ENCODE peak calls at places on chromosomes 11 and 22, in seven cellular contexts. One of them, this sample, is unnamed.

GRCh38 chr11:19595840-19596751 is 116.5 kb upstream of the NAV2 start:
- DNase-seq in OCI-LY7: no peak
- DNase-seq in CD4-positive, alpha-beta memory T cell: no peak
- DNase-seq in fibroblast of lung: peak; percentile 85
- DNase-seq in mucosa of descending colon: no peak
- DNase-seq in tibial nerve: no peak
- DNase-seq in cardiac muscle cell: peak; percentile 76
- DNase-seq in this sample: peak; percentile 25

GRCh38 chr11:75760710-75761493 is 7.7 kb upstream of the DGAT2 start:
- DNase-seq in fibroblast of lung: peak; percentile 59
- DNase-seq in mucosa of descending colon: no peak
- DNase-seq in CD4-positive, alpha-beta memory T cell: no peak
- DNase-seq in OCI-LY7: no peak
- DNase-seq in tibial nerve: no peak
- DNase-seq in cardiac muscle cell: peak; percentile 52
- DNase-seq in this sample: no peak

GRCh38 chr11:61691378-61692156 is 11.4 kb downstream of the DAGLA start:
- DNase-seq in cardiac muscle cell: no peak
- DNase-seq in fibroblast of lung: no peak
- DNase-seq in tibial nerve: no peak
- DNase-seq in OCI-LY7: no peak
- DNase-seq in CD4-positive, alpha-beta memory T cell: no peak
- DNase-seq in mucosa of descending colon: peak; percentile 61
- DNase-seq in this sample: no peak

GRCh38 chr11:119335655-119336543 is 1.6 kb downstream of the RNF26 start:
- DNase-seq in tibial nerve: no peak
- DNase-seq in cardiac muscle cell: no peak
- DNase-seq in mucosa of descending colon: no peak
- DNase-seq in OCI-LY7: no peak
- DNase-seq in fibroblast of lung: no peak
- DNase-seq in CD4-positive, alpha-beta memory T cell: no peak
- DNase-seq in this sample: no peak

GRCh38 chr11:111361874-111362273 is 17.2 kb downstream of the POU2AF1 start:
- DNase-seq in fibroblast of lung: no peak
- DNase-seq in CD4-positive, alpha-beta memory T cell: no peak
- DNase-seq in cardiac muscle cell: no peak
- DNase-seq in tibial nerve: no peak
- DNase-seq in mucosa of descending colon: peak; percentile 40
- DNase-seq in OCI-LY7: no peak
- DNase-seq in this sample: no peak

GRCh38 chr11:62614275-62614674 is 1.2 kb downstream of the ROM1 start:
- DNase-seq in CD4-positive, alpha-beta memory T cell: no peak
- DNase-seq in cardiac muscle cell: no peak
- DNase-seq in OCI-LY7: no peak
- DNase-seq in fibroblast of lung: no peak
- DNase-seq in mucosa of descending colon: no peak
- DNase-seq in tibial nerve: no peak
- DNase-seq in this sample: no peak

GRCh38 chr11:8787372-8787771 is 104.8 kb downstream of the RPL27A start:
- DNase-seq in CD4-positive, alpha-beta memory T cell: no peak
- DNase-seq in fibroblast of lung: peak; percentile 30
- DNase-seq in mucosa of descending colon: peak; percentile 60
- DNase-seq in tibial nerve: no peak
- DNase-seq in cardiac muscle cell: no peak
- DNase-seq in OCI-LY7: no peak
- DNase-seq in this sample: no peak

GRCh38 chr22:22754268-22754657 is 109.8 kb downstream of the GGTLC2 start:
- DNase-seq in mucosa of descending colon: no peak
- DNase-seq in fibroblast of lung: no peak
- DNase-seq in OCI-LY7: no peak
- DNase-seq in CD4-positive, alpha-beta memory T cell: no peak
- DNase-seq in tibial nerve: no peak
- DNase-seq in cardiac muscle cell: no peak
- DNase-seq in this sample: no peak

GRCh38 chr11:21806508-21806907 is 386.4 kb upstream of the ANO5 start:
- DNase-seq in cardiac muscle cell: no peak
- DNase-seq in fibroblast of lung: no peak
- DNase-seq in OCI-LY7: no peak
- DNase-seq in tibial nerve: no peak
- DNase-seq in mucosa of descending colon: no peak
- DNase-seq in CD4-positive, alpha-beta memory T cell: no peak
- DNase-seq in this sample: no peak

GRCh38 chr22:29479417-29480261 is at the start of gene NEFH:
- DNase-seq in OCI-LY7: no peak
- DNase-seq in CD4-positive, alpha-beta memory T cell: no peak
- DNase-seq in fibroblast of lung: no peak
- DNase-seq in cardiac muscle cell: no peak
- DNase-seq in tibial nerve: no peak
- DNase-seq in mucosa of descending colon: no peak
- DNase-seq in this sample: no peak

GRCh38 chr11:130050272-130050671 is 19.4 kb upstream of the APLP2 start:
- DNase-seq in mucosa of descending colon: no peak
- DNase-seq in CD4-positive, alpha-beta memory T cell: no peak
- DNase-seq in cardiac muscle cell: no peak
- DNase-seq in tibial nerve: no peak
- DNase-seq in fibroblast of lung: peak; percentile 25
- DNase-seq in OCI-LY7: no peak
- DNase-seq in this sample: no peak

GRCh38 chr11:33751878-33752277 is 15.7 kb upstream of the CD59 start:
- DNase-seq in tibial nerve: no peak
- DNase-seq in cardiac muscle cell: no peak
- DNase-seq in fibroblast of lung: no peak
- DNase-seq in CD4-positive, alpha-beta memory T cell: no peak
- DNase-seq in mucosa of descending colon: no peak
- DNase-seq in OCI-LY7: no peak
- DNase-seq in this sample: no peak

GRCh38 chr11:57248780-57249383 is 11.8 kb upstream of the APLNR start:
- DNase-seq in mucosa of descending colon: peak; percentile 67
- DNase-seq in OCI-LY7: peak; percentile 49
- DNase-seq in CD4-positive, alpha-beta memory T cell: no peak
- DNase-seq in tibial nerve: peak; percentile 67
- DNase-seq in fibroblast of lung: peak; percentile 50
- DNase-seq in cardiac muscle cell: peak; percentile 83
- DNase-seq in this sample: peak; percentile 61

GRCh38 chr11:44651535-44652130 is 75.1 kb upstream of the TSPAN18 start:
- DNase-seq in cardiac muscle cell: peak; percentile 8
- DNase-seq in fibroblast of lung: no peak
- DNase-seq in mucosa of descending colon: no peak
- DNase-seq in CD4-positive, alpha-beta memory T cell: no peak
- DNase-seq in OCI-LY7: peak; percentile 13
- DNase-seq in tibial nerve: no peak
- DNase-seq in this sample: no peak

GRCh38 chr11:48150213-48150612 is 66.4 kb upstream of the OR4B1 start:
- DNase-seq in fibroblast of lung: peak; percentile 76
- DNase-seq in mucosa of descending colon: no peak
- DNase-seq in tibial nerve: no peak
- DNase-seq in OCI-LY7: no peak
- DNase-seq in cardiac muscle cell: peak; percentile 69
- DNase-seq in CD4-positive, alpha-beta memory T cell: no peak
- DNase-seq in this sample: peak; percentile 74

GRCh38 chr11:19079643-19080440 is 19.3 kb upstream of the MRGPRX2 start:
- DNase-seq in fibroblast of lung: peak; percentile 95
- DNase-seq in cardiac muscle cell: peak; percentile 89
- DNase-seq in tibial nerve: no peak
- DNase-seq in mucosa of descending colon: no peak
- DNase-seq in CD4-positive, alpha-beta memory T cell: no peak
- DNase-seq in OCI-LY7: no peak
- DNase-seq in this sample: peak; percentile 12

GRCh38 chr11:33266418-33267215 is 9.4 kb downstream of the HIPK3 start:
- DNase-seq in cardiac muscle cell: peak; percentile 95
- DNase-seq in OCI-LY7: no peak
- DNase-seq in fibroblast of lung: peak; percentile 71
- DNase-seq in CD4-positive, alpha-beta memory T cell: no peak
- DNase-seq in mucosa of descending colon: no peak
- DNase-seq in tibial nerve: peak; percentile 48
- DNase-seq in this sample: no peak

GRCh38 chr22:21960200-21961126 is 7.8 kb upstream of the PPM1F start:
- DNase-seq in mucosa of descending colon: no peak
- DNase-seq in CD4-positive, alpha-beta memory T cell: no peak
- DNase-seq in fibroblast of lung: no peak
- DNase-seq in tibial nerve: no peak
- DNase-seq in OCI-LY7: no peak
- DNase-seq in cardiac muscle cell: no peak
- DNase-seq in this sample: no peak

GRCh38 chr11:119223856-119224255 is 17.7 kb downstream of the CBL start:
- DNase-seq in mucosa of descending colon: no peak
- DNase-seq in CD4-positive, alpha-beta memory T cell: no peak
- DNase-seq in tibial nerve: no peak
- DNase-seq in cardiac muscle cell: no peak
- DNase-seq in OCI-LY7: no peak
- DNase-seq in fibroblast of lung: peak; percentile 61
- DNase-seq in this sample: no peak

GRCh38 chr11:70073188-70073817 is 4.8 kb upstream of the ANO1 start:
- DNase-seq in tibial nerve: no peak
- DNase-seq in CD4-positive, alpha-beta memory T cell: no peak
- DNase-seq in OCI-LY7: no peak
- DNase-seq in cardiac muscle cell: peak; percentile 6
- DNase-seq in fibroblast of lung: peak; percentile 61
- DNase-seq in mucosa of descending colon: no peak
- DNase-seq in this sample: no peak

GRCh38 chr11:35355102-35355749 is 64.1 kb downstream of the SLC1A2 start:
- DNase-seq in tibial nerve: no peak
- DNase-seq in OCI-LY7: no peak
- DNase-seq in fibroblast of lung: no peak
- DNase-seq in CD4-positive, alpha-beta memory T cell: no peak
- DNase-seq in cardiac muscle cell: no peak
- DNase-seq in mucosa of descending colon: no peak
- DNase-seq in this sample: no peak

GRCh38 chr22:46354176-46354992 is 18.9 kb downstream of the TRMU start:
- DNase-seq in mucosa of descending colon: peak; percentile 29
- DNase-seq in fibroblast of lung: no peak
- DNase-seq in CD4-positive, alpha-beta memory T cell: no peak
- DNase-seq in tibial nerve: no peak
- DNase-seq in OCI-LY7: no peak
- DNase-seq in cardiac muscle cell: no peak
- DNase-seq in this sample: no peak

GRCh38 chr11:121249039-121249663 is 43.4 kb upstream of the SC5D start:
- DNase-seq in mucosa of descending colon: no peak
- DNase-seq in cardiac muscle cell: peak; percentile 56
- DNase-seq in CD4-positive, alpha-beta memory T cell: peak; percentile 43
- DNase-seq in OCI-LY7: peak; percentile 69
- DNase-seq in fibroblast of lung: peak; percentile 84
- DNase-seq in tibial nerve: no peak
- DNase-seq in this sample: no peak

GRCh38 chr11:117316197-117316961 is at the start of gene BACE1:
- DNase-seq in cardiac muscle cell: peak; percentile 91
- DNase-seq in fibroblast of lung: peak; percentile 84
- DNase-seq in CD4-positive, alpha-beta memory T cell: peak; percentile 11
- DNase-seq in tibial nerve: peak; percentile 66
- DNase-seq in mucosa of descending colon: peak; percentile 78
- DNase-seq in OCI-LY7: no peak
- DNase-seq in this sample: peak; percentile 78

GRCh38 chr11:126891556-126892217 is 108.9 kb downstream of the KIRREL3 start:
- DNase-seq in mucosa of descending colon: no peak
- DNase-seq in tibial nerve: no peak
- DNase-seq in CD4-positive, alpha-beta memory T cell: no peak
- DNase-seq in cardiac muscle cell: peak; percentile 15
- DNase-seq in fibroblast of lung: peak; percentile 41
- DNase-seq in OCI-LY7: no peak
- DNase-seq in this sample: no peak

GRCh38 chr22:31647921-31648320 is 14.1 kb downstream of the PISD start:
- DNase-seq in mucosa of descending colon: no peak
- DNase-seq in OCI-LY7: no peak
- DNase-seq in CD4-positive, alpha-beta memory T cell: no peak
- DNase-seq in tibial nerve: no peak
- DNase-seq in fibroblast of lung: no peak
- DNase-seq in cardiac muscle cell: no peak
- DNase-seq in this sample: no peak
- H3K4me1 ChIP-seq in mucosa of descending colon: peaks cover 3% of the 10 kb centered on the region
- H3K4me1 ChIP-seq in OCI-LY7: peaks cover 20% of the 10 kb centered on the region
- H3K4me1 ChIP-seq in CD4-positive, alpha-beta memory T cell: peaks cover 3% of the 10 kb centered on the region
- H3K4me1 ChIP-seq in tibial nerve: no peaks in the 10 kb centered on the region
- H3K4me1 ChIP-seq in fibroblast of lung: peaks cover 18% of the 10 kb centered on the region
- H3K4me1 ChIP-seq in cardiac muscle cell: peaks cover 3% of the 10 kb centered on the region
- H3K4me1 ChIP-seq in this sample: no peaks in the 10 kb centered on the region

GRCh38 chr11:13333456-13333957 is 55.9 kb downstream of the BMAL1 start:
- DNase-seq in fibroblast of lung: peak; percentile 62
- DNase-seq in OCI-LY7: no peak
- DNase-seq in cardiac muscle cell: no peak
- DNase-seq in tibial nerve: no peak
- DNase-seq in mucosa of descending colon: peak; percentile 48
- DNase-seq in CD4-positive, alpha-beta memory T cell: peak; percentile 32
- DNase-seq in this sample: peak; percentile 66
- H3K4me1 ChIP-seq in fibroblast of lung: peaks cover 17% of the 10 kb centered on the region
- H3K4me1 ChIP-seq in OCI-LY7: no peaks in the 10 kb centered on the region
- H3K4me1 ChIP-seq in cardiac muscle cell: peaks cover 13% of the 10 kb centered on the region
- H3K4me1 ChIP-seq in tibial nerve: no peaks in the 10 kb centered on the region
- H3K4me1 ChIP-seq in mucosa of descending colon: peaks cover 23% of the 10 kb centered on the region
- H3K4me1 ChIP-seq in CD4-positive, alpha-beta memory T cell: peaks cover 91% of the 10 kb centered on the region
- H3K4me1 ChIP-seq in this sample: peaks cover 7% of the 10 kb centered on the region

GRCh38 chr22:48242461-48242864 is 1480.0 kb downstream of the TBC1D22A start:
- DNase-seq in cardiac muscle cell: no peak
- DNase-seq in OCI-LY7: no peak
- DNase-seq in CD4-positive, alpha-beta memory T cell: no peak
- DNase-seq in tibial nerve: no peak
- DNase-seq in fibroblast of lung: no peak
- DNase-seq in mucosa of descending colon: no peak
- DNase-seq in this sample: peak; percentile 12
- H3K4me1 ChIP-seq in cardiac muscle cell: no peaks in the 10 kb centered on the region
- H3K4me1 ChIP-seq in OCI-LY7: no peaks in the 10 kb centered on the region
- H3K4me1 ChIP-seq in CD4-positive, alpha-beta memory T cell: no peaks in the 10 kb centered on the region
- H3K4me1 ChIP-seq in tibial nerve: no peaks in the 10 kb centered on the region
- H3K4me1 ChIP-seq in fibroblast of lung: no peaks in the 10 kb centered on the region
- H3K4me1 ChIP-seq in mucosa of descending colon: no peaks in the 10 kb centered on the region
- H3K4me1 ChIP-seq in this sample: no peaks in the 10 kb centered on the region

GRCh38 chr11:27469333-27469680 is 3.3 kb downstream of the LGR4 start:
- DNase-seq in cardiac muscle cell: no peak
- DNase-seq in fibroblast of lung: no peak
- DNase-seq in CD4-positive, alpha-beta memory T cell: no peak
- DNase-seq in OCI-LY7: no peak
- DNase-seq in mucosa of descending colon: no peak
- DNase-seq in tibial nerve: no peak
- DNase-seq in this sample: no peak
- H3K4me1 ChIP-seq in cardiac muscle cell: peaks cover 40% of the 10 kb centered on the region
- H3K4me1 ChIP-seq in fibroblast of lung: peaks cover 4% of the 10 kb centered on the region
- H3K4me1 ChIP-seq in CD4-positive, alpha-beta memory T cell: peaks cover 13% of the 10 kb centered on the region
- H3K4me1 ChIP-seq in OCI-LY7: no peaks in the 10 kb centered on the region
- H3K4me1 ChIP-seq in mucosa of descending colon: peaks cover 16% of the 10 kb centered on the region
- H3K4me1 ChIP-seq in tibial nerve: no peaks in the 10 kb centered on the region
- H3K4me1 ChIP-seq in this sample: no peaks in the 10 kb centered on the region

GRCh38 chr11:114160884-114161283 is 101.4 kb downstream of the ZBTB16 start:
- DNase-seq in tibial nerve: no peak
- DNase-seq in fibroblast of lung: no peak
- DNase-seq in mucosa of descending colon: no peak
- DNase-seq in cardiac muscle cell: no peak
- DNase-seq in OCI-LY7: no peak
- DNase-seq in CD4-positive, alpha-beta memory T cell: no peak
- DNase-seq in this sample: no peak
- H3K4me1 ChIP-seq in tibial nerve: peaks cover 23% of the 10 kb centered on the region
- H3K4me1 ChIP-seq in fibroblast of lung: peaks cover 14% of the 10 kb centered on the region
- H3K4me1 ChIP-seq in mucosa of descending colon: peaks cover 72% of the 10 kb centered on the region
- H3K4me1 ChIP-seq in cardiac muscle cell: peaks cover 27% of the 10 kb centered on the region
- H3K4me1 ChIP-seq in OCI-LY7: peaks cover 66% of the 10 kb centered on the region
- H3K4me1 ChIP-seq in CD4-positive, alpha-beta memory T cell: peaks cover 68% of the 10 kb centered on the region
- H3K4me1 ChIP-seq in this sample: peaks cover 44% of the 10 kb centered on the region

This sample was measured in colonic mucosa.